ENCODE peak calls at places on chromosomes 2 and 18, in six cellular contexts. Y, V, J, M, S and Z are unnamed samples.

GRCh38 chr18:58846325-58846724 is 18.4 kb upstream of the ZNF532 start:
- DNase-seq in Y (no peak), V (no peak), J (no peak), M (no peak), S (no peak), Z (no peak)

GRCh38 chr2:181234429-181235410 is 222.5 kb upstream of the ITGA4 start:
- DNase-seq in Y (no peak), V (no peak), J (peak; percentile 4), M (no peak), S (no peak), Z (peak; percentile 12)

GRCh38 chr2:167388497-167388896 is 500.2 kb downstream of the XIRP2 start:
- DNase-seq in Y (no peak), V (no peak), J (no peak), M (no peak), S (no peak), Z (no peak)

GRCh38 chr18:62716679-62717058 is 1.3 kb downstream of the PHLPP1 start:
- DNase-seq in Y (peak; percentile 16), V (no peak), J (peak; percentile 16), M (peak; percentile 46), S (peak; percentile 20), Z (peak; percentile 57)

GRCh38 chr2:105768961-105769452 is 24.3 kb downstream of the NCK2 start:
- DNase-seq in Y (no peak), V (peak; percentile 53), J (no peak), M (no peak), S (no peak), Z (peak; percentile 31)

GRCh38 chr18:56044239-56044638 is 456.2 kb upstream of the TCF4 start:
- DNase-seq in Y (no peak), V (no peak), J (no peak), M (no peak), S (no peak), Z (no peak)

GRCh38 chr2:81299841-81300240 is 995.3 kb upstream of the LRRTM1 start:
- DNase-seq in Y (no peak), V (no peak), J (no peak), M (no peak), S (no peak), Z (no peak)

GRCh38 chr18:40955351-40955750 is 999.7 kb upstream of the PIK3C3 start:
- DNase-seq in Y (no peak), V (no peak), J (no peak), M (no peak), S (no peak), Z (no peak)

GRCh38 chr2:236257575-236257974 is 6.6 kb downstream of the ASB18 start:
- DNase-seq in Y (no peak), V (no peak), J (no peak), M (no peak), S (no peak), Z (no peak)

GRCh38 chr2:159091981-159092380 is 123.5 kb downstream of the TANC1 start:
- DNase-seq in Y (no peak), V (peak; percentile 35), J (no peak), M (no peak), S (peak; percentile 55), Z (no peak)

GRCh38 chr2:217822296-217823252 is 180.2 kb downstream of the TNS1 start:
- DNase-seq in Y (no peak), V (peak; percentile 28), J (no peak), M (peak; percentile 41), S (no peak), Z (no peak)

GRCh38 chr2:201500534-201500933 is 49.0 kb downstream of the STRADB start:
- DNase-seq in Y (no peak), V (peak; percentile 25), J (peak; percentile 75), M (peak; percentile 51), S (no peak), Z (peak; percentile 31)

GRCh38 chr2:183162362-183162761 is 38.1 kb downstream of the NUP35 start:
- DNase-seq in Y (no peak), V (peak; percentile 49), J (peak; percentile 54), M (peak; percentile 75), S (no peak), Z (peak; percentile 5)

GRCh38 chr18:49471532-49471931 is 11.1 kb upstream of the DYM start:
- DNase-seq in Y (no peak), V (no peak), J (no peak), M (no peak), S (no peak), Z (no peak)

GRCh38 chr2:162560291-162560690 is 216.4 kb downstream of the GCA start:
- DNase-seq in Y (no peak), V (no peak), J (no peak), M (no peak), S (no peak), Z (no peak)

GRCh38 chr18:36757081-36757480 is 71.7 kb downstream of the TPGS2 start:
- DNase-seq in Y (peak; percentile 85), V (peak; percentile 79), J (peak; percentile 75), M (peak; percentile 63), S (no peak), Z (peak; percentile 58)

GRCh38 chr2:65349863-65350262 is 82.5 kb downstream of the SPRED2 start:
- DNase-seq in Y (peak; percentile 35), V (peak; percentile 83), J (peak; percentile 85), M (peak; percentile 25), S (no peak), Z (peak; percentile 81)

GRCh38 chr2:1816414-1816911 is 72.1 kb upstream of the PXDN start:
- DNase-seq in Y (no peak), V (peak; percentile 21), J (peak; percentile 64), M (peak; percentile 10), S (no peak), Z (no peak)

GRCh38 chr2:24359701-24360049 is 661 bp downstream of the ITSN2 start:
- DNase-seq in Y (peak; percentile 39), V (peak; percentile 17), J (peak; percentile 25), M (peak; percentile 45), S (peak; percentile 65), Z (no peak)

GRCh38 chr2:20223345-20224190 is 1.4 kb downstream of the SDC1 start:
- DNase-seq in Y (peak; percentile 49), V (peak; percentile 45), J (peak; percentile 29), M (peak; percentile 60), S (no peak), Z (peak; percentile 64)

GRCh38 chr2:1653956-1654695 is 90.2 kb downstream of the PXDN start:
- DNase-seq in Y (no peak), V (peak; percentile 81), J (peak; percentile 84), M (peak; percentile 77), S (no peak), Z (peak; percentile 84)

GRCh38 chr2:42342061-42342794 is 18.8 kb downstream of the COX7A2L start:
- DNase-seq in Y (no peak), V (peak; percentile 86), J (peak; percentile 97), M (peak; percentile 95), S (no peak), Z (no peak)